ENCODE peak calls at places on chromosome 17, in seven cellular contexts. B is HTR-8/SVneo; W is MV-4-11; U is NCI-H524; O is kidney glomerular epithelial cell; F is activated CD8-positive, alpha-beta memory T cell treated with anti-CD3 and anti-CD28 coated beads for 24 hours; P is fibroblast of pulmonary artery. J is an unnamed sample.

GRCh38 chr17:50507871-50508572 is at the start of gene MYCBPAP:
- DNase-seq in U (no peak), O (peak), W (peak), F (peak), B (peak), P (peak), J (peak)

GRCh38 chr17:80649200-80649644 is 104.6 kb downstream of the RPTOR start:
- DNase-seq in B (no peak), W (no peak), F (no peak), P (no peak), U (no peak), O (no peak), J (no peak)

GRCh38 chr17:45432405-45433113 is at the start of gene ARHGAP27:
- DNase-seq in O (no peak), P (no peak), U (no peak), F (peak), W (peak), B (no peak), J (peak)

GRCh38 chr17:40490289-40490853 is 11.1 kb downstream of the TNS4 start:
- DNase-seq in F (no peak), W (peak), O (peak), U (peak), P (peak), B (no peak), J (no peak)

GRCh38 chr17:17467021-17467420 is 9.8 kb upstream of the MED9 start:
- DNase-seq in F (no peak), U (peak), O (no peak), P (no peak), W (no peak), B (no peak), J (no peak)

GRCh38 chr17:75350029-75350428 is 55.4 kb downstream of the GRB2 start:
- DNase-seq in W (no peak), U (no peak), F (no peak), O (no peak), P (no peak), B (no peak), J (no peak)

GRCh38 chr17:67689534-67690177 is 28.1 kb upstream of the NOL11 start:
- DNase-seq in B (peak), F (no peak), U (peak), W (peak), P (peak), O (peak), J (peak)

GRCh38 chr17:46264456-46265198 is 30.3 kb upstream of the LRRC37A start:
- DNase-seq in W (no peak), P (peak), F (no peak), U (no peak), B (peak), O (peak), J (no peak)

GRCh38 chr17:11880714-11881113 is 116.6 kb downstream of the ZNF18 start:
- DNase-seq in U (no peak), O (peak), P (no peak), B (no peak), W (no peak), F (no peak), J (no peak)

GRCh38 chr17:13475574-13476223 is 126.0 kb downstream of the HS3ST3A1 start:
- DNase-seq in B (no peak), P (no peak), U (no peak), O (no peak), W (peak), F (no peak), J (no peak)

GRCh38 chr17:15883617-15884111 is 61.3 kb upstream of the ADORA2B start:
- DNase-seq in P (peak), F (no peak), O (no peak), U (no peak), W (peak), B (peak), J (no peak)

GRCh38 chr17:45231481-45232116 is 9.9 kb downstream of the FMNL1 start:
- DNase-seq in U (peak), F (no peak), W (no peak), P (no peak), O (no peak), B (peak), J (no peak)

GRCh38 chr17:6755731-6756184 is at the start of gene XAF1:
- DNase-seq in U (no peak), P (peak), B (no peak), W (peak), F (peak), O (no peak), J (peak)

GRCh38 chr17:56866496-56866895 is 32.5 kb downstream of the DGKE start:
- DNase-seq in W (no peak), U (no peak), P (no peak), B (no peak), F (no peak), O (no peak), J (no peak)

GRCh38 chr17:43908111-43908721 is 880 bp upstream of the MPP2 start:
- DNase-seq in P (peak), F (peak), B (peak), W (peak), O (peak), U (peak), J (peak)

GRCh38 chr17:82247856-82248671 is 19.2 kb downstream of the SLC16A3 start:
- DNase-seq in F (no peak), P (no peak), W (no peak), B (no peak), U (no peak), O (no peak), J (no peak)

GRCh38 chr17:57676543-57676942 is 68.6 kb downstream of the CCDC182 start:
- DNase-seq in B (no peak), F (peak), O (no peak), U (no peak), P (no peak), W (no peak), J (no peak)

J was measured in lung.